ENCODE peak calls at places on chromosomes 16 and 17, in six cellular contexts. R is HepG2, N is H1, T is SK-N-SH, H is GM12878, W is K562. O is an unnamed sample.
A peak's percentile ranks its signal among the peaks of the same experiment; 100 is the strongest.

GRCh38 chr17:75490173-75490743 is 25.1 kb downstream of the CASKIN2 start:
- DNase-seq in R (no peak), N (no peak), T (peak; percentile 39), H (no peak), W (no peak), O (no peak)

GRCh38 chr16:30076276-30076791 is 540 bp downstream of the PPP4C start:
- DNase-seq in R (no peak), N (no peak), T (no peak), H (no peak), W (peak; percentile 41), O (no peak)

GRCh38 chr16:74304164-74304834 is 7.7 kb downstream of the PSMD7 start:
- DNase-seq in R (peak; percentile 20), N (no peak), T (no peak), H (no peak), W (no peak), O (no peak)

GRCh38 chr17:4130715-4131114 is 12.1 kb downstream of the ZZEF1 start:
- DNase-seq in R (no peak), N (no peak), T (no peak), H (no peak), W (peak; percentile 39), O (peak; percentile 17)

GRCh38 chr16:16096161-16096857 is 127.0 kb downstream of the ABCC6 start:
- DNase-seq in R (no peak), N (no peak), T (no peak), H (no peak), W (no peak), O (peak; percentile 82)

GRCh38 chr16:83768976-83769375 is 38.8 kb upstream of the HSBP1 start:
- DNase-seq in R (no peak), N (no peak), T (no peak), H (no peak), W (no peak), O (no peak)

GRCh38 chr17:7885357-7886226 is 3.0 kb upstream of the CHD3 start:
- DNase-seq in R (no peak), N (peak; percentile 66), T (peak; percentile 80), H (no peak), W (peak; percentile 77), O (peak; percentile 14)

GRCh38 chr16:19837331-19837943 is 47.2 kb downstream of the GPRC5B start:
- DNase-seq in R (no peak), N (no peak), T (no peak), H (no peak), W (no peak), O (no peak)

GRCh38 chr16:89922884-89923639 is at the start of gene TUBB3:
- DNase-seq in R (peak; percentile 73), N (peak; percentile 93), T (peak; percentile 97), H (no peak), W (peak; percentile 98), O (peak; percentile 77)

GRCh38 chr17:66549731-66550207 is 247.4 kb downstream of the PRKCA start:
- DNase-seq in R (no peak), N (no peak), T (no peak), H (no peak), W (no peak), O (peak; percentile 90)

GRCh38 chr17:82200743-82201497 is 11.7 kb downstream of the CCDC57 start:
- DNase-seq in R (no peak), N (no peak), T (peak; percentile 25), H (no peak), W (peak; percentile 71), O (no peak)

DNA sequence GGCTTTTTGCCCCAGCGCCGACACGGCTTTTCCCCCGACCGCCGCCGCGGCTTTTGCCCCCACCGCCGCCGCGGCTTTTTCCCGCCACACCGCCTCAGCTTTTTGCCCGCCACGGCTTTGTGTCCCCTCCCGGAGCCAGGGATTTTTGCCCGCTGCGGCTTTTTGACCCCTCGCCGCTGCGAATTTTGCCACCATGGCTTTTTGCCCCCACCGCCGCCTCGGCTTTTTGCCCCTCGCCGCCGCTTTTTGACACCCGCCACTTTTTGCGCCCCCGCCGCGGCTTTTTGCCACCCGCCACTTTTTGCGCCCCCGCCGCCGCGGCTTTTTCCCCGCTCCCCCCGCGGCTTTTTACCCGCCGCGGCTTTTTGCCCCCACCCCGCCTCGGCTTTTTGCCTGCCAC is 1342.5 kb downstream of the TP53TG3F start:
- DNase-seq in R (no peak), N (no peak), T (peak; percentile 1), H (no peak), W (no peak), O (no peak)
- H3K27me3 ChIP-seq in R (no peaks in the 10 kb centered on the region), N (no peaks in the 10 kb centered on the region), T (no peaks in the 10 kb centered on the region), H (no peaks in the 10 kb centered on the region), W (no peaks in the 10 kb centered on the region), O (no peaks in the 10 kb centered on the region)

DNA sequence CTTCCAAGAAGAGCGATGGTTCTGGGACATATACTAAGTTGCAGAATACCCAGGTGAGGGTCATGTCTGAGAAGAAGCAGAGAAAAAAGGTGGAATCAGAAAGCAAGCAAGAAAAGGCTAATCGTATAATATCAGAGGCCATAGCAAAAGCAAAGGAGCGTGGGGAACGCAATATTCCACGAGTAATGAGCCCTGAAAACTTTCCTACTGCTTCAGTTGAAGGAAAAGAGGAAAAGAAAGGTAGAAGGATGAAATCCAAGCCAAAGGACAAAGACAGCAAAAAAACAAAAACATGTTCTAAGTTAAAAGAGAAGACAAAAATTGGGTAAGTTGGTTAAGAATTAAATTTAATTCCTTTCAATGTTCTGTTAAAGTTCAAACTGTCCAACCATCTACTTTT is 154.7 kb downstream of the CHD9 start:
- DNase-seq in R (no peak), N (no peak), T (no peak), H (no peak), W (no peak), O (no peak)
- TF ChIP-seq USF2 in R (no peak), N (no peak), T (no peak), H (no peak), W (no peak), O (no peak)

GRCh38 chr17:79251824-79252223 is 177.2 kb downstream of the ENGASE start:
- DNase-seq in R (no peak), N (no peak), T (no peak), H (no peak), W (no peak), O (no peak)
- H3K27me3 ChIP-seq in R (peaks cover 89% of the 10 kb centered on the region), N (no peaks in the 10 kb centered on the region), T (peaks cover 4% of the 10 kb centered on the region), H (peaks cover 2% of the 10 kb centered on the region), W (peaks cover 10% of the 10 kb centered on the region), O (peaks cover 9% of the 10 kb centered on the region)

GRCh38 chr17:9564104-9564503 is 11.5 kb downstream of the STX8 start:
- DNase-seq in R (no peak), N (no peak), T (no peak), H (no peak), W (no peak), O (no peak)

GRCh38 chr17:9566067-9566466 is 9.6 kb downstream of the STX8 start:
- DNase-seq in R (no peak), N (no peak), T (no peak), H (no peak), W (no peak), O (no peak)

GRCh38 chr17:9571201-9571600 is 4.4 kb downstream of the STX8 start:
- DNase-seq in R (no peak), N (no peak), T (no peak), H (no peak), W (no peak), O (no peak)

GRCh38 chr17:9568004-9568403 is 7.6 kb downstream of the STX8 start:
- DNase-seq in R (no peak), N (no peak), T (no peak), H (no peak), W (no peak), O (no peak)

GRCh38 chr17:9568957-9569588 is 6.5 kb downstream of the STX8 start:
- DNase-seq in R (no peak), N (no peak), T (no peak), H (no peak), W (no peak), O (no peak)
- TF ChIP-seq USF2 in R (no peak), N (no peak), T (no peak), H (no peak), W (no peak), O (no peak)

GRCh38 chr17:9956474-9957131 is 51.5 kb upstream of the RCVRN start:
- DNase-seq in R (no peak), N (no peak), T (no peak), H (no peak), W (no peak), O (no peak)

GRCh38 chr17:9958586-9959281 is 53.7 kb upstream of the RCVRN start:
- DNase-seq in R (no peak), N (no peak), T (no peak), H (no peak), W (no peak), O (no peak)

GRCh38 chr17:9957244-9957643 is 52.2 kb upstream of the RCVRN start:
- DNase-seq in R (no peak), N (no peak), T (no peak), H (no peak), W (no peak), O (no peak)

GRCh38 chr17:9959377-9959981 is 54.4 kb upstream of the RCVRN start:
- DNase-seq in R (peak; percentile 15), N (peak; percentile 89), T (peak; percentile 71), H (no peak), W (peak; percentile 38), O (peak; percentile 49)
- H3K27me3 ChIP-seq in R (peaks cover 27% of the 10 kb centered on the region), N (no peaks in the 10 kb centered on the region), T (peaks cover 8% of the 10 kb centered on the region), H (no peaks in the 10 kb centered on the region), W (no peaks in the 10 kb centered on the region), O (no peaks in the 10 kb centered on the region)

DNA sequence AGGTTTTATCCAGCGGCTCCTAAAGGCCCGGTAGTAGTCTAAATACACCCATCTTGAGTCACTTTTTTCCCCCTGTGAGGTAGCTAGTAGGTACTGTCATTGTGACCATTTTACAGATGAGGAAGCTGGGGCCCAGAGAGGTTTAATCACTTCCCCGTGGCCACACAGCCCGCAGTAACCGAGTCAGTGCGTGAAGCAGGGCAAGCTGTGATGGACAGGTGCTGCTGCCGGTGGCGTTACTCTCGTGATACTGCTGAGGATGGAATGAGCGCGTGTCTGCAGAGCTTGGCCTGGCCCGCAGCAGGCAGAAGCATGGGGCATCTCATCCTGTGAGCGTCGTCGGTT is 226.3 kb upstream of the CIBAR2 start:
- DNase-seq in R (no peak), N (no peak), T (no peak), H (no peak), W (no peak), O (no peak)
- TF ChIP-seq USF2 in R (no peak), N (no peak), T (no peak), H (no peak), W (no peak), O (no peak)

GRCh38 chr17:882827-883585 is 96.6 kb downstream of the NXN start:
- DNase-seq in R (peak; percentile 83), N (no peak), T (no peak), H (no peak), W (no peak), O (peak; percentile 66)
- H3K27me3 ChIP-seq in R (no peaks in the 10 kb centered on the region), N (no peaks in the 10 kb centered on the region), T (peaks cover 13% of the 10 kb centered on the region), H (no peaks in the 10 kb centered on the region), W (peaks cover 6% of the 10 kb centered on the region), O (no peaks in the 10 kb centered on the region)